ENCODE peak calls at places on chromosome 20, in five cellular contexts. N is progenitor cell of endocrine pancreas, A is GM20000, J is breast epithelium, D is HL-60. U is an unnamed sample.

GRCh38 chr20:39518649-39519048 is 556.5 kb downstream of the DHX35 start:
- DNase-seq in N (no peak), A (no peak), J (no peak), D (no peak), U (no peak)

GRCh38 chr20:13915244-13915643 is 75.2 kb downstream of the SEL1L2 start:
- DNase-seq in N (no peak), A (no peak), J (no peak), D (no peak), U (no peak)

GRCh38 chr20:2237059-2237458 is 58.7 kb upstream of the TGM3 start:
- DNase-seq in N (no peak), A (no peak), J (peak), D (no peak), U (peak)

GRCh38 chr20:60352017-60352416 is 393.8 kb downstream of the CDH26 start:
- DNase-seq in N (no peak), A (no peak), J (no peak), D (no peak), U (no peak)

GRCh38 chr20:1357921-1358671 is 29.2 kb upstream of the SDCBP2 start:
- DNase-seq in N (no peak), A (no peak), J (no peak), D (no peak), U (no peak)

GRCh38 chr20:51450221-51450712 is 92.3 kb downstream of the NFATC2 start:
- DNase-seq in N (no peak), A (no peak), J (no peak), D (no peak), U (no peak)

GRCh38 chr20:4136078-4136966 is 121.0 kb upstream of the RNF24 start:
- DNase-seq in N (no peak), A (no peak), J (no peak), D (no peak), U (peak)

GRCh38 chr20:64065973-64066341 is 3.0 kb downstream of the TCEA2 start:
- DNase-seq in N (no peak), A (peak), J (no peak), D (no peak), U (peak)

GRCh38 chr20:63741676-63742380 is 2.3 kb downstream of the SLC2A4RG start:
- DNase-seq in N (no peak), A (peak), J (no peak), D (no peak), U (no peak)

GRCh38 chr20:43568706-43569105 is 9.9 kb downstream of the SGK2 start:
- DNase-seq in N (no peak), A (no peak), J (no peak), D (no peak), U (no peak)

GRCh38 chr20:1326031-1326930 is 2.7 kb downstream of the SDCBP2 start:
- DNase-seq in N (no peak), A (no peak), J (no peak), D (no peak), U (peak)

GRCh38 chr20:51457281-51457932 is 85.1 kb downstream of the NFATC2 start:
- DNase-seq in N (no peak), A (no peak), J (no peak), D (peak), U (peak)

GRCh38 chr20:11235058-11235457 is 561.3 kb upstream of the JAG1 start:
- DNase-seq in N (no peak), A (no peak), J (no peak), D (no peak), U (no peak)

GRCh38 chr20:44247676-44248419 is 740 bp downstream of the GDAP1L1 start:
- DNase-seq in N (peak), A (peak), J (no peak), D (peak), U (peak)

GRCh38 chr20:22339091-22339881 is 245.1 kb downstream of the FOXA2 start:
- DNase-seq in N (peak), A (peak), J (no peak), D (peak), U (no peak)

GRCh38 chr20:35478804-35479472 is 23.5 kb downstream of the CEP250 start:
- DNase-seq in N (no peak), A (no peak), J (no peak), D (no peak), U (no peak)

GRCh38 chr20:7924692-7925091 is 15.6 kb downstream of the HAO1 start:
- DNase-seq in N (no peak), A (no peak), J (no peak), D (peak), U (no peak)

GRCh38 chr20:7926323-7926722 is 13.9 kb downstream of the HAO1 start:
- DNase-seq in N (no peak), A (no peak), J (no peak), D (no peak), U (no peak)

GRCh38 chr20:7930386-7930785 is 9.9 kb downstream of the HAO1 start:
- DNase-seq in N (no peak), A (no peak), J (no peak), D (no peak), U (no peak)

GRCh38 chr20:7926767-7927166 is 13.5 kb downstream of the HAO1 start:
- DNase-seq in N (no peak), A (no peak), J (no peak), D (no peak), U (no peak)
- TF ChIP-seq CTCF in N (peak), A (no peak), J (peak), D (no peak), U (peak)

GRCh38 chr20:6265204-6265904 is 142.5 kb upstream of the FERMT1 start:
- DNase-seq in N (no peak), A (peak), J (no peak), D (no peak), U (no peak)
- TF ChIP-seq CTCF in N (peak), A (no peak), J (no peak), D (no peak), U (peak)

GRCh38 chr20:47125553-47126373 is 230.7 kb downstream of the ZMYND8 start:
- DNase-seq in N (no peak), A (no peak), J (no peak), D (no peak), U (no peak)
- TF ChIP-seq CTCF in N (no peak), A (no peak), J (no peak), D (no peak), U (no peak)

GRCh38 chr20:32017711-32018251 is 7.5 kb downstream of the CCM2L start:
- DNase-seq in N (peak), A (peak), J (peak), D (no peak), U (peak)
- TF ChIP-seq CTCF in N (peak), A (no peak), J (no peak), D (no peak), U (peak)